ENCODE peak calls at places on chromosomes 1 and 21, in five cellular contexts. One of them, this sample, is unnamed. For H3K4me1, the result is how much of the 10 kb centered on the place peaks cover.

GRCh38 chr1:31297273-31298247 is 728 bp downstream of the ZCCHC17 start:
- DNase-seq in H1: no peak
- DNase-seq in transverse colon: no peak
- DNase-seq in upper lobe of left lung: no peak
- DNase-seq in sigmoid colon: no peak
- DNase-seq in this sample: no peak

GRCh38 chr1:164780863-164781262 is 221.9 kb downstream of the PBX1 start:
- DNase-seq in transverse colon: no peak
- DNase-seq in H1: no peak
- DNase-seq in upper lobe of left lung: no peak
- DNase-seq in sigmoid colon: peak
- DNase-seq in this sample: no peak

GRCh38 chr1:164644774-164645634 is 86.0 kb downstream of the PBX1 start:
- DNase-seq in sigmoid colon: no peak
- DNase-seq in transverse colon: no peak
- DNase-seq in H1: no peak
- DNase-seq in upper lobe of left lung: no peak
- DNase-seq in this sample: no peak

GRCh38 chr1:111281411-111281810 is 9.2 kb upstream of the CHIA start:
- DNase-seq in sigmoid colon: no peak
- DNase-seq in H1: no peak
- DNase-seq in transverse colon: no peak
- DNase-seq in upper lobe of left lung: peak
- DNase-seq in this sample: no peak

GRCh38 chr1:17423781-17424245 is 15.7 kb downstream of the RCC2 start:
- DNase-seq in transverse colon: no peak
- DNase-seq in upper lobe of left lung: no peak
- DNase-seq in H1: no peak
- DNase-seq in sigmoid colon: peak
- DNase-seq in this sample: no peak

GRCh38 chr21:37449302-37449937 is 82.8 kb downstream of the DYRK1A start:
- DNase-seq in sigmoid colon: no peak
- DNase-seq in H1: no peak
- DNase-seq in transverse colon: no peak
- DNase-seq in upper lobe of left lung: no peak
- DNase-seq in this sample: no peak

GRCh38 chr1:235866207-235866912 is at the start of gene LYST:
- DNase-seq in sigmoid colon: peak
- DNase-seq in upper lobe of left lung: peak
- DNase-seq in transverse colon: peak
- DNase-seq in H1: no peak
- DNase-seq in this sample: no peak

GRCh38 chr1:66733348-66734017 is 18.8 kb upstream of the DYNLT5 start:
- DNase-seq in transverse colon: no peak
- DNase-seq in H1: no peak
- DNase-seq in upper lobe of left lung: no peak
- DNase-seq in sigmoid colon: no peak
- DNase-seq in this sample: no peak

GRCh38 chr1:154351363-154352068 is 26.2 kb downstream of the ATP8B2 start:
- DNase-seq in H1: no peak
- DNase-seq in sigmoid colon: no peak
- DNase-seq in transverse colon: peak
- DNase-seq in upper lobe of left lung: no peak
- DNase-seq in this sample: no peak

GRCh38 chr1:92118826-92119225 is 38.7 kb downstream of the BTBD8 start:
- DNase-seq in upper lobe of left lung: no peak
- DNase-seq in transverse colon: no peak
- DNase-seq in H1: no peak
- DNase-seq in sigmoid colon: no peak
- DNase-seq in this sample: no peak

GRCh38 chr1:232084584-232085223 is 458.1 kb downstream of the DISC1 start:
- DNase-seq in sigmoid colon: no peak
- DNase-seq in upper lobe of left lung: no peak
- DNase-seq in transverse colon: no peak
- DNase-seq in H1: peak
- DNase-seq in this sample: no peak

DNA sequence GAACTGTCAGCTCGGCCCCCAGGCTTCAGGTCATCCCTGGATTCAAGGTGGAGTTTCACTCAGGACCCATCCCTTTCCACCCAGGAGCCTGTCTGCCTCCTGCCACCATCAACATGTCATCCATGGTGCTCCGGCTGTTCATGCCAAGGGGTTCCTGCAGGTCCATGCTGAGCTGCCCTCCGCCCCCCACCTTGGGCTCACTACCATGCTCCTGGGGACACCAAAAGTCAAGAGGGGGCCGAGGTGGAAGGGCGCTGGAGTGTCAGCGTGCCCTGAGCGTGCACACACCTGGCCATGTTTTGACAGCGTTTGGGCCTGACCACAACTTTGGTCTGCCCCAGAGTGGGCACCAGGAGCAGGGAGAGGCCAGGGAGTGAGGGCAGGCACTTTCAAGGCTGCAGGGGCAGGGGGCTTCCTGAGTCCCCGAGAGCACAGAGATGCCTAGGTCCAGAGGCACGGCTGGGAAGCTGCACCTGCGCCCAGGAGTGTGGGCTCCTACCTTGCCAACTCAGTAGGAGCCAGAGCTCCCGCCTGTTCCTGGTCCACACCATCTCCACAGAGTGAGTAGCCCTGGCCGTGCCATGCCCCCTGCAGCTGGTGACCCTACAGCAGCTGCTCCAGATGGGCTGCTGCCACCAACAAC is 639.6 kb upstream of the ZP4 start:
- DNase-seq in upper lobe of left lung: no peak
- DNase-seq in transverse colon: no peak
- DNase-seq in H1: no peak
- DNase-seq in sigmoid colon: no peak
- DNase-seq in this sample: no peak
- TF ChIP-seq POLR2AphosphoS5 in upper lobe of left lung: no peak
- TF ChIP-seq POLR2AphosphoS5 in transverse colon: no peak
- TF ChIP-seq POLR2AphosphoS5 in H1: no peak
- TF ChIP-seq POLR2AphosphoS5 in sigmoid colon: no peak
- TF ChIP-seq POLR2AphosphoS5 in this sample: no peak

GRCh38 chr1:193213998-193214397 is 27.6 kb upstream of the B3GALT2 start:
- DNase-seq in transverse colon: no peak
- DNase-seq in upper lobe of left lung: no peak
- DNase-seq in H1: no peak
- DNase-seq in sigmoid colon: no peak
- DNase-seq in this sample: no peak
- H3K4me1 ChIP-seq in transverse colon: under half
- H3K4me1 ChIP-seq in upper lobe of left lung: under half
- H3K4me1 ChIP-seq in H1: under half
- H3K4me1 ChIP-seq in sigmoid colon: under half
- H3K4me1 ChIP-seq in this sample: under half

GRCh38 chr1:46798820-46799219 is at the start of gene CYP4B1:
- DNase-seq in sigmoid colon: peak
- DNase-seq in upper lobe of left lung: peak
- DNase-seq in H1: no peak
- DNase-seq in transverse colon: peak
- DNase-seq in this sample: peak
- H3K4me3 ChIP-seq in sigmoid colon: peak
- H3K4me3 ChIP-seq in upper lobe of left lung: peak
- H3K4me3 ChIP-seq in H1: no peak
- H3K4me3 ChIP-seq in transverse colon: no peak
- H3K4me3 ChIP-seq in this sample: peak

GRCh38 chr21:29771491-29772066 is 168.2 kb downstream of the GRIK1 start:
- DNase-seq in transverse colon: no peak
- DNase-seq in upper lobe of left lung: no peak
- DNase-seq in H1: no peak
- DNase-seq in sigmoid colon: no peak
- DNase-seq in this sample: no peak
- TF ChIP-seq POLR2AphosphoS5 in transverse colon: no peak
- TF ChIP-seq POLR2AphosphoS5 in upper lobe of left lung: no peak
- TF ChIP-seq POLR2AphosphoS5 in H1: no peak
- TF ChIP-seq POLR2AphosphoS5 in sigmoid colon: no peak
- TF ChIP-seq POLR2AphosphoS5 in this sample: no peak

DNA sequence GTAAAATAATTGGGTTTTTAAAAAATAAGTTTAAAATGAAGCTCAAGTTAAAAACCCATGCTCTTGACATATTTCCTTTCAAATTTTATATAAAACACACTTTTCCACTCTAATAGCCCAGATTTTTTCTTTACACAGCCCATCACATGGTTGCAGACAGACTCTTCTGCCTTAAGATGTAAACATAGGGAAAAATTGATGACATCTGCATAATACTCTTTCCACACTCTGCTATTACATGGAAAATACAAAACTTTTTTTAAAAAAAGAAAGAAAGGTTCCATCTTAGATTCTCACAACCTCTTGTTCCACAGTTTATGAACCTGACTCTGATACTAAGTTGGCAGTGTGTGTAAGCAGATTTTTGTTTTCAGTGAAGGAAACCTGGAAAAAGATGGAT is 120.8 kb upstream of the ZNF648 start:
- DNase-seq in H1: no peak
- DNase-seq in sigmoid colon: no peak
- DNase-seq in upper lobe of left lung: no peak
- DNase-seq in transverse colon: no peak
- DNase-seq in this sample: no peak
- H3K4me1 ChIP-seq in H1: under half
- H3K4me1 ChIP-seq in sigmoid colon: under half
- H3K4me1 ChIP-seq in upper lobe of left lung: under half
- H3K4me1 ChIP-seq in transverse colon: under half
- H3K4me1 ChIP-seq in this sample: under half

DNA sequence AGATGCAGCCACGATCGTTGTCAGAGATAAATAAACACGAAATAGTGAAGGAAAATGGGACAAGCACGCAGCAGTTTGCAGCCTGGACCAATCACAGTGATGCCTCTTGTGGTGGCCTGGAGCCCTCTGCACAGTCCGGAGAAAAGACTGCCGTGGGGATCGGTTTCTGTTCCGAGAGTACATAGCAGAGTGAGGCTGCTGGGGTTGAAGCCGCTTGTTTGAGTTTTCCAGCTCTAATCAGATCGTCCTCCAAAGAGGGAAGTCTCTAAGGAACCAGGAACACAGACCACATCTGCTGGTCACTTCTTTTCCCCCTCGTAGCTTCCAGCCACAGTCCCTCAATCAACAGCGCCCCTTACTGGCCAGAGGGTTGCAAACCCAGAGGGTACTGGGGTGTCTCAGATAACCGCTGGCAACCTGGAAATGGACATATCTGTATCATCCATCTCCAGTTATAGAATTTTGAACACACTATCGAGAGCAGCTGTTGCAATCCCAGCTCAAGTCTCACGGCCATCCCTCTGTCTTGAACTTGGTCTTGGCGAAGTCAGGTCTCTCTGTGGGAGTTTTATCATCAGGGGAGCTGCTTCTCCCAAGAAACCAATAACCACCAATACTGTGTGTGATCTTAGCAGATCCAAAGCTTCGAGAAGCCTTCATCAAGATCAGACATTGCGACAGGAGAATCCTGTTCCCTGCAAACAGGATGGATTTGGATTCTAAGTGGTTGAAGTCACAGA is 57.4 kb downstream of the OLIG1 start:
- DNase-seq in H1: peak
- DNase-seq in transverse colon: peak
- DNase-seq in sigmoid colon: no peak
- DNase-seq in upper lobe of left lung: peak
- DNase-seq in this sample: no peak
- H3K4me3 ChIP-seq in H1: peak
- H3K4me3 ChIP-seq in transverse colon: peak
- H3K4me3 ChIP-seq in sigmoid colon: peak
- H3K4me3 ChIP-seq in upper lobe of left lung: peak
- H3K4me3 ChIP-seq in this sample: peak

GRCh38 chr1:41255978-41256377 is 13.9 kb upstream of the SCMH1 start:
- DNase-seq in H1: no peak
- DNase-seq in transverse colon: no peak
- DNase-seq in sigmoid colon: no peak
- DNase-seq in upper lobe of left lung: no peak
- DNase-seq in this sample: no peak
- TF ChIP-seq POLR2AphosphoS5 in H1: no peak
- TF ChIP-seq POLR2AphosphoS5 in transverse colon: no peak
- TF ChIP-seq POLR2AphosphoS5 in sigmoid colon: no peak
- TF ChIP-seq POLR2AphosphoS5 in upper lobe of left lung: no peak
- TF ChIP-seq POLR2AphosphoS5 in this sample: no peak

GRCh38 chr1:107575226-107575625 is 389.8 kb downstream of the VAV3 start:
- DNase-seq in transverse colon: no peak
- DNase-seq in upper lobe of left lung: no peak
- DNase-seq in sigmoid colon: no peak
- DNase-seq in H1: no peak
- DNase-seq in this sample: no peak
- H3K4me1 ChIP-seq in transverse colon: under half
- H3K4me1 ChIP-seq in upper lobe of left lung: under half
- H3K4me1 ChIP-seq in sigmoid colon: under half
- H3K4me1 ChIP-seq in H1: under half
- H3K4me1 ChIP-seq in this sample: under half

GRCh38 chr1:201984446-201984845 is 2.0 kb downstream of the RNPEP start:
- DNase-seq in transverse colon: no peak
- DNase-seq in upper lobe of left lung: no peak
- DNase-seq in H1: no peak
- DNase-seq in sigmoid colon: no peak
- DNase-seq in this sample: no peak
- H3K4me3 ChIP-seq in transverse colon: no peak
- H3K4me3 ChIP-seq in upper lobe of left lung: no peak
- H3K4me3 ChIP-seq in H1: no peak
- H3K4me3 ChIP-seq in sigmoid colon: no peak
- H3K4me3 ChIP-seq in this sample: no peak